ENCODE peak calls at places on chromosomes 2 and 18, in seven cellular contexts. S is mammary epithelial cell, P is body of pancreas, I is heart right ventricle, W is MM.1S, L is breast epithelium, M is endodermal cell. T is an unnamed sample.
A peak's percentile ranks its signal among the peaks of the same experiment; 100 is the strongest.

GRCh38 chr18:23504720-23505119 is 1.4 kb downstream of the RMC1 start:
- DNase-seq in S (no peak), P (peak; percentile 26), I (no peak), W (peak; percentile 21), L (no peak), M (no peak), T (no peak)

GRCh38 chr18:35131387-35132283 is 90.4 kb downstream of the MAPRE2 start:
- DNase-seq in S (no peak), P (no peak), I (no peak), W (no peak), L (no peak), M (no peak), T (no peak)

GRCh38 chr2:37348155-37348554 is 3.7 kb downstream of the QPCT start:
- DNase-seq in S (no peak), P (no peak), I (no peak), W (peak; percentile 87), L (no peak), M (no peak), T (no peak)

GRCh38 chr2:187702157-187702556 is 147.9 kb upstream of the TFPI start:
- DNase-seq in S (no peak), P (no peak), I (no peak), W (no peak), L (no peak), M (no peak), T (no peak)

GRCh38 chr2:121776885-121777698 is 21.6 kb downstream of the TSN start:
- DNase-seq in S (no peak), P (no peak), I (no peak), W (no peak), L (no peak), M (no peak), T (no peak)

GRCh38 chr2:70726947-70727725 is 40.9 kb downstream of the ADD2 start:
- DNase-seq in S (peak; percentile 71), P (no peak), I (no peak), W (no peak), L (no peak), M (no peak), T (no peak)

GRCh38 chr2:189648846-189649529 is 12.3 kb upstream of the ASNSD1 start:
- DNase-seq in S (no peak), P (no peak), I (no peak), W (no peak), L (no peak), M (no peak), T (no peak)

GRCh38 chr18:78977627-78978271 is 1.9 kb upstream of the SALL3 start:
- DNase-seq in S (no peak), P (no peak), I (no peak), W (no peak), L (no peak), M (peak; percentile 70), T (no peak)

GRCh38 chr18:21406111-21406510 is 164.1 kb downstream of the GREB1L start:
- DNase-seq in S (peak; percentile 7), P (no peak), I (no peak), W (no peak), L (no peak), M (no peak), T (no peak)

GRCh38 chr2:69138793-69139510 is 126.0 kb downstream of the ANTXR1 start:
- DNase-seq in S (peak; percentile 81), P (peak; percentile 4), I (no peak), W (no peak), L (no peak), M (no peak), T (no peak)

GRCh38 chr2:195759877-195760276 is 102.9 kb downstream of the SLC39A10 start:
- DNase-seq in S (no peak), P (no peak), I (no peak), W (no peak), L (no peak), M (no peak), T (no peak)

GRCh38 chr2:57881998-57882884 is 164.4 kb upstream of the VRK2 start:
- DNase-seq in S (peak; percentile 22), P (no peak), I (no peak), W (no peak), L (no peak), M (no peak), T (no peak)

GRCh38 chr2:142131016-142131714 is at the start of gene LRP1B:
- DNase-seq in S (peak; percentile 35), P (peak; percentile 21), I (no peak), W (peak; percentile 49), L (no peak), M (peak; percentile 82), T (no peak)

GRCh38 chr2:155982111-155982510 is 350.4 kb downstream of the NR4A2 start:
- DNase-seq in S (no peak), P (no peak), I (no peak), W (no peak), L (no peak), M (no peak), T (no peak)

GRCh38 chr2:32360416-32360815 is 3.6 kb downstream of the BIRC6 start:
- DNase-seq in S (no peak), P (no peak), I (no peak), W (no peak), L (no peak), M (no peak), T (no peak)

GRCh38 chr18:10270160-10270571 is 184.3 kb upstream of the APCDD1 start:
- DNase-seq in S (no peak), P (peak; percentile 50), I (peak; percentile 63), W (no peak), L (no peak), M (no peak), T (no peak)

GRCh38 chr2:8692783-8693768 is 11.2 kb downstream of the ID2 start:
- DNase-seq in S (peak; percentile 28), P (no peak), I (peak; percentile 29), W (no peak), L (no peak), M (peak; percentile 91), T (peak; percentile 16)

GRCh38 chr2:3981446-3981845 is 278.1 kb downstream of the DCDC2C start:
- DNase-seq in S (no peak), P (no peak), I (no peak), W (no peak), L (no peak), M (no peak), T (no peak)

GRCh38 chr2:223813329-223813728 is 24.1 kb downstream of the AP1S3 start:
- DNase-seq in S (no peak), P (no peak), I (no peak), W (no peak), L (no peak), M (no peak), T (no peak)
- H3K27me3 ChIP-seq in S (no peaks in the 10 kb centered on the region), P (no peaks in the 10 kb centered on the region), I (no peaks in the 10 kb centered on the region), W (no peaks in the 10 kb centered on the region), L (no peaks in the 10 kb centered on the region), M (no peaks in the 10 kb centered on the region), T (no peaks in the 10 kb centered on the region)

GRCh38 chr18:57022716-57023115 is 124.2 kb upstream of the BOD1L2 start:
- DNase-seq in S (no peak), P (no peak), I (no peak), W (no peak), L (no peak), M (peak; percentile 35), T (no peak)
- TF ChIP-seq CTCF in S (no peak), P (no peak), I (no peak), W (no peak), L (no peak), M (no peak), T (no peak)

DNA sequence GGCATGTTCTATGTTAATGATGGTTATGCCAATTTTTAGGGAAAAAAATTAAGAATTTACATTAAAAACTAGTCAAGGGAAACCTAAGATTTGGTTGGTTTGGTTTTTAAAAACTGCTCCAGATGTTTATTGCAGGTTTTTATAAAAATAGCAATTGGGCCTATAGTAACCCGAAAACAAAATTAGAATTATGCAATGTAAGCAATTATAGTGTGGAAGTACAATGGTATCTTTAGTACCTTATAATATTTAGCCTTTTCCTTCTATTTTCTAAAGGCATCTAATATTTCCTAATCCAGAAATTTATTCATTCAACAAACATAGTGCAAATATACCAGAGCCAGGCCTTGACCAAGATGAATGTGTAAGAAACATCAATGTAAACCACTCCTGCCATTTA is 27.3 kb downstream of the CACNB4 start:
- DNase-seq in S (no peak), P (no peak), I (no peak), W (no peak), L (no peak), M (no peak), T (no peak)
- H3K27me3 ChIP-seq in S (no peaks in the 10 kb centered on the region), P (no peaks in the 10 kb centered on the region), I (no peaks in the 10 kb centered on the region), W (no peaks in the 10 kb centered on the region), L (no peaks in the 10 kb centered on the region), M (no peaks in the 10 kb centered on the region), T (no peaks in the 10 kb centered on the region)

DNA sequence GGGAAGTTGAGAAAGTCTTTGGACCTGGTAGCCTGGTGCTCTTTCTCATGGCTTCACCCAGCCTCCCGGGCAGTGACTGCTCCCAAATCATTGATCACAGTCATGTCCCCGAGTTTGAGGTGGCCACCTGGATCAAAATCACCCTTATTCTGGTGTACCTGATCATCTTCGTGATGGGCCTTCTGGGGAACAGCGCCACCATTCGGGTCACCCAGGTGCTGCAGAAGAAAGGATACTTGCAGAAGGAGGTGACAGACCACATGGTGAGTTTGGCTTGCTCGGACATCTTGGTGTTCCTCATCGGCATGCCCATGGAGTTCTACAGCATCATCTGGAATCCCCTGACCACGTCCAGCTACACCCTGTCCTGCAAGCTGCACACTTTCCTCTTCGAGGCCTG is 391 bp downstream of the GPR39 start:
- DNase-seq in S (no peak), P (no peak), I (no peak), W (no peak), L (no peak), M (no peak), T (no peak)
- TF ChIP-seq CTCF in S (peak; percentile 58), P (peak; percentile 27), I (no peak), W (no peak), L (no peak), M (peak; percentile 58), T (no peak)

GRCh38 chr2:181683518-181684453 is 3.5 kb upstream of the NEUROD1 start:
- DNase-seq in S (peak; percentile 32), P (no peak), I (no peak), W (peak; percentile 15), L (no peak), M (peak; percentile 86), T (no peak)

GRCh38 chr2:181686566-181687185 is 6.4 kb upstream of the NEUROD1 start:
- DNase-seq in S (no peak), P (no peak), I (no peak), W (no peak), L (no peak), M (no peak), T (no peak)

GRCh38 chr2:181685150-181685688 is 4.9 kb upstream of the NEUROD1 start:
- DNase-seq in S (no peak), P (no peak), I (no peak), W (no peak), L (no peak), M (peak; percentile 77), T (no peak)

GRCh38 chr2:181682795-181683517 is 2.6 kb upstream of the NEUROD1 start:
- DNase-seq in S (no peak), P (no peak), I (no peak), W (no peak), L (no peak), M (peak; percentile 45), T (no peak)

GRCh38 chr2:181684454-181685149 is 4.3 kb upstream of the NEUROD1 start:
- DNase-seq in S (no peak), P (no peak), I (no peak), W (no peak), L (no peak), M (no peak), T (no peak)
- H3K27me3 ChIP-seq in S (peaks cover 55% of the 10 kb centered on the region), P (peaks cover 35% of the 10 kb centered on the region), I (peaks cover 92% of the 10 kb centered on the region), W (peaks cover 24% of the 10 kb centered on the region), L (peaks cover 10% of the 10 kb centered on the region), M (peaks cover 100% of the 10 kb centered on the region), T (peaks cover 81% of the 10 kb centered on the region)